ENCODE peak calls at places on chromosome 5, in nine cellular contexts. O is psoas muscle, Z is heart right ventricle, R is left ventricle myocardium inferior, G is stomach, B is A673, E is thyroid gland, M is foreskin keratinocyte, H is pancreas. S is an unnamed sample.
A peak's percentile ranks its signal among the peaks of the same experiment; 100 is the strongest.

GRCh38 chr5:11311731-11312130 is 550.7 kb upstream of the DAP start:
- DNase-seq in O (no peak), Z (no peak), R (no peak), G (no peak), B (no peak), E (no peak), M (no peak), H (no peak), S (no peak)

GRCh38 chr5:34749431-34749872 is 89.5 kb upstream of the TTC23L start:
- DNase-seq in O (no peak), Z (no peak), R (no peak), G (no peak), B (no peak), E (peak; percentile 33), M (no peak), H (no peak), S (no peak)

GRCh38 chr5:166365164-166365563 is 1926.3 kb upstream of the WWC1 start:
- DNase-seq in O (no peak), Z (no peak), R (no peak), G (no peak), B (no peak), E (no peak), M (no peak), H (no peak), S (no peak)

GRCh38 chr5:158026248-158027031 is 167.5 kb upstream of the CLINT1 start:
- DNase-seq in O (no peak), Z (no peak), R (no peak), G (no peak), B (no peak), E (no peak), M (no peak), H (peak; percentile 34), S (peak; percentile 4)

GRCh38 chr5:150461231-150461630 is 11.7 kb upstream of the RPS14 start:
- DNase-seq in O (no peak), Z (no peak), R (no peak), G (no peak), B (no peak), E (no peak), M (no peak), H (no peak), S (no peak)

GRCh38 chr5:115888027-115888426 is 46.3 kb downstream of the AP3S1 start:
- DNase-seq in O (no peak), Z (no peak), R (no peak), G (no peak), B (peak; percentile 8), E (no peak), M (no peak), H (no peak), S (no peak)

GRCh38 chr5:179331591-179331990 is 13.7 kb downstream of the ADAMTS2 start:
- DNase-seq in O (no peak), Z (no peak), R (no peak), G (no peak), B (no peak), E (no peak), M (no peak), H (no peak), S (no peak)

GRCh38 chr5:173486355-173486754 is 130.1 kb downstream of the BOD1 start:
- DNase-seq in O (no peak), Z (no peak), R (no peak), G (no peak), B (no peak), E (no peak), M (no peak), H (no peak), S (no peak)

GRCh38 chr5:35478856-35479682 is 138.6 kb upstream of the SPEF2 start:
- DNase-seq in O (no peak), Z (no peak), R (no peak), G (no peak), B (no peak), E (no peak), M (peak; percentile 24), H (no peak), S (no peak)

GRCh38 chr5:96476654-96477053 is 43.6 kb upstream of the PCSK1 start:
- DNase-seq in O (no peak), Z (no peak), R (no peak), G (no peak), B (no peak), E (no peak), M (no peak), H (no peak), S (no peak)

GRCh38 chr5:79535477-79536192 is 21.7 kb upstream of the HOMER1 start:
- DNase-seq in O (no peak), Z (no peak), R (no peak), G (no peak), B (no peak), E (no peak), M (no peak), H (no peak), S (no peak)

GRCh38 chr5:82167372-82167771 is 110.8 kb downstream of the RPS23 start:
- DNase-seq in O (no peak), Z (no peak), R (no peak), G (no peak), B (no peak), E (no peak), M (no peak), H (no peak), S (no peak)

GRCh38 chr5:149500922-149501582 is 50.2 kb downstream of the CSNK1A1 start:
- DNase-seq in O (no peak), Z (no peak), R (no peak), G (no peak), B (no peak), E (no peak), M (no peak), H (no peak), S (no peak)

GRCh38 chr5:96790851-96791513 is 16.8 kb downstream of the ERAP1 start:
- DNase-seq in O (no peak), Z (no peak), R (no peak), G (no peak), B (no peak), E (no peak), M (no peak), H (no peak), S (no peak)

GRCh38 chr5:174082286-174082685 is 36.8 kb downstream of the NSG2 start:
- DNase-seq in O (no peak), Z (no peak), R (no peak), G (no peak), B (no peak), E (no peak), M (no peak), H (no peak), S (no peak)

GRCh38 chr5:168295574-168296201 is 4.2 kb downstream of the WWC1 start:
- DNase-seq in O (no peak), Z (no peak), R (no peak), G (peak; percentile 71), B (peak; percentile 58), E (peak; percentile 96), M (no peak), H (peak; percentile 72), S (no peak)

GRCh38 chr5:657570-657969 is 35.6 kb downstream of the TPPP start:
- DNase-seq in O (peak; percentile 4), Z (no peak), R (no peak), G (no peak), B (no peak), E (no peak), M (no peak), H (no peak), S (no peak)
- H3K27ac ChIP-seq in O (no peak overlapping the region), Z (no peak overlapping the region), R (no peak overlapping the region), G (no peak overlapping the region), B (no peak overlapping the region), E (no peak overlapping the region), M (no peak overlapping the region), H (no peak overlapping the region), S (no peak overlapping the region)

GRCh38 chr5:74248576-74248975 is 392.0 kb downstream of the ENC1 start:
- DNase-seq in O (no peak), Z (no peak), R (no peak), G (no peak), B (no peak), E (no peak), M (no peak), H (no peak), S (no peak)

GRCh38 chr5:74254257-74254656 is 386.3 kb downstream of the ENC1 start:
- DNase-seq in O (no peak), Z (no peak), R (no peak), G (no peak), B (no peak), E (no peak), M (no peak), H (no peak), S (no peak)

GRCh38 chr5:74251106-74252032 is 389.2 kb downstream of the ENC1 start:
- DNase-seq in O (no peak), Z (no peak), R (no peak), G (no peak), B (peak; percentile 82), E (no peak), M (peak; percentile 99), H (no peak), S (no peak)

GRCh38 chr5:74250304-74251102 is 390.0 kb downstream of the ENC1 start:
- DNase-seq in O (no peak), Z (no peak), R (no peak), G (no peak), B (no peak), E (no peak), M (no peak), H (no peak), S (no peak)

DNA sequence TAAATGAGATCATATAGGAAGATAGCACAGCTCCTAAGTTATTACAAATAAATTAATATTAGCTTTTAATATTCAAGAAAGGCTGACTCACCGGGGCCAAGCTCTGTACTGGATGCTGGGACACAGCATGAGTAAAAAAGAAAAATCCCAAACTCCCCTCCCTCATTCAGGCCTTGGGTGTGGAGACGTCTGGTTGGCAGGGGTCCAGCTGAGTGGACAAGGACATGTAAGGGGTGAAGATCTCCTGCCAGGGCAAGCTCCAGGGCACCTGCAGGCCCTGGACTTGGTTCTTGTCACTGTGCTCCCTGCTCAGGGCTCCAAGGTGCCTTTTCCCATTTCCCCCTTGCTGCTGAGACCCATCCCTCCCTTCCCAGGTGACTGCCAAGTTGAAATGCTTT is 388.5 kb downstream of the ENC1 start:
- DNase-seq in O (no peak), Z (no peak), R (no peak), G (no peak), B (no peak), E (no peak), M (no peak), H (no peak), S (no peak)
- H3K27ac ChIP-seq in O (no peak overlapping the region), Z (no peak overlapping the region), R (peak overlapping the region; percentile 31), G (peak overlapping the region; percentile 58), B (no peak overlapping the region), E (no peak overlapping the region), M (no peak overlapping the region), H (peak overlapping the region; percentile 19), S (no peak overlapping the region)

DNA sequence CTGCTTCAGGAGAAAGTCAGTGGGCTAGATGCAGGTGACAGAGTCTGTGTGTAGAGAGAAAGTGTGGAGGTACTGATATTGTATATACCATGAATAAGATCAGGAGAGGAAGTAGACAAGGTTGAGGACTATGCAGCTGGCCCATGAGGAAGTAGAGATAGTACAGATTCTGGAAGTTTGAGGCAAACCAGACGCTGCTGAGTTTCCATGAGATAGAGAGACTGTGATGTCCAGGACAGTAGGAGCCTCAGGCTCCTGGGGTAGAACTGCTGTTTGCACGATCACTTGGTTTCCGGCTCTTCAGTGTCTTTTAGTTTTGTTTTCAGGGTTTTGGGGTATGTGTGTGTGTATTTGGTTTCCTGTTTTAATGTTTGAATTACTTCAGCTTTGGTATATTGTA is 13.6 kb downstream of the OTULINL start:
- DNase-seq in O (no peak), Z (no peak), R (no peak), G (no peak), B (no peak), E (no peak), M (no peak), H (no peak), S (no peak)
- H3K27ac ChIP-seq in O (no peak overlapping the region), Z (no peak overlapping the region), R (peak overlapping the region; percentile 33), G (peak overlapping the region; percentile 49), B (no peak overlapping the region), E (no peak overlapping the region), M (no peak overlapping the region), H (no peak overlapping the region), S (no peak overlapping the region)

GRCh38 chr5:163293836-163294235 is 143.6 kb upstream of the CCNG1 start:
- DNase-seq in O (no peak), Z (no peak), R (no peak), G (no peak), B (no peak), E (no peak), M (no peak), H (no peak), S (no peak)
- H3K27ac ChIP-seq in O (no peak overlapping the region), Z (no peak overlapping the region), R (no peak overlapping the region), G (no peak overlapping the region), B (no peak overlapping the region), E (no peak overlapping the region), M (no peak overlapping the region), H (no peak overlapping the region), S (no peak overlapping the region)